ENCODE peak calls at places on chromosomes 13 and 19, in six cellular contexts. One of them, this sample, is unnamed.

GRCh38 chr19:9352505-9352904 is 10.3 kb upstream of the ZNF177 start:
- DNase-seq in esophagus squamous epithelium: no peak
- DNase-seq in endodermal cell: no peak
- DNase-seq in A549: no peak
- DNase-seq in NB4: no peak
- DNase-seq in tibial artery: no peak
- DNase-seq in this sample: no peak

GRCh38 chr13:60427285-60427684 is 30.3 kb downstream of the TDRD3 start:
- DNase-seq in esophagus squamous epithelium: no peak
- DNase-seq in endodermal cell: no peak
- DNase-seq in A549: no peak
- DNase-seq in NB4: no peak
- DNase-seq in tibial artery: no peak
- DNase-seq in this sample: no peak

GRCh38 chr19:8224394-8225145 is 15.4 kb downstream of the CERS4 start:
- DNase-seq in esophagus squamous epithelium: no peak
- DNase-seq in endodermal cell: no peak
- DNase-seq in A549: no peak
- DNase-seq in NB4: no peak
- DNase-seq in tibial artery: no peak
- DNase-seq in this sample: no peak

GRCh38 chr13:90105881-90106496 is 1241.5 kb upstream of the MIR17HG start:
- DNase-seq in esophagus squamous epithelium: no peak
- DNase-seq in endodermal cell: no peak
- DNase-seq in A549: no peak
- DNase-seq in NB4: no peak
- DNase-seq in tibial artery: no peak
- DNase-seq in this sample: no peak

GRCh38 chr13:59673301-59673700 is 490.4 kb downstream of the DIAPH3 start:
- DNase-seq in esophagus squamous epithelium: no peak
- DNase-seq in endodermal cell: no peak
- DNase-seq in A549: no peak
- DNase-seq in NB4: no peak
- DNase-seq in tibial artery: no peak
- DNase-seq in this sample: no peak

GRCh38 chr19:29263305-29264080 is 50.5 kb upstream of the UQCRFS1 start:
- DNase-seq in esophagus squamous epithelium: no peak
- DNase-seq in endodermal cell: peak
- DNase-seq in A549: peak
- DNase-seq in NB4: peak
- DNase-seq in tibial artery: no peak
- DNase-seq in this sample: no peak

GRCh38 chr19:18895828-18896341 is at the start of gene CERS1:
- DNase-seq in esophagus squamous epithelium: no peak
- DNase-seq in endodermal cell: peak
- DNase-seq in A549: peak
- DNase-seq in NB4: peak
- DNase-seq in tibial artery: no peak
- DNase-seq in this sample: no peak

GRCh38 chr13:112248909-112249592 is 127.1 kb upstream of the SPACA7 start:
- DNase-seq in esophagus squamous epithelium: no peak
- DNase-seq in endodermal cell: peak
- DNase-seq in A549: no peak
- DNase-seq in NB4: no peak
- DNase-seq in tibial artery: no peak
- DNase-seq in this sample: no peak

GRCh38 chr13:73578251-73578875 is 519.6 kb downstream of the KLF5 start:
- DNase-seq in esophagus squamous epithelium: no peak
- DNase-seq in endodermal cell: no peak
- DNase-seq in A549: no peak
- DNase-seq in NB4: no peak
- DNase-seq in tibial artery: no peak
- DNase-seq in this sample: no peak

GRCh38 chr13:46582190-46582589 is 29.2 kb downstream of the LRCH1 start:
- DNase-seq in esophagus squamous epithelium: no peak
- DNase-seq in endodermal cell: no peak
- DNase-seq in A549: no peak
- DNase-seq in NB4: no peak
- DNase-seq in tibial artery: no peak
- DNase-seq in this sample: no peak

GRCh38 chr13:67134322-67135129 is 95.6 kb downstream of the PCDH9 start:
- DNase-seq in esophagus squamous epithelium: no peak
- DNase-seq in endodermal cell: no peak
- DNase-seq in A549: no peak
- DNase-seq in NB4: no peak
- DNase-seq in tibial artery: no peak
- DNase-seq in this sample: no peak

GRCh38 chr13:91308299-91308698 is 39.2 kb upstream of the MIR17HG start:
- DNase-seq in esophagus squamous epithelium: no peak
- DNase-seq in endodermal cell: no peak
- DNase-seq in A549: no peak
- DNase-seq in NB4: peak
- DNase-seq in tibial artery: no peak
- DNase-seq in this sample: no peak

GRCh38 chr19:2051771-2052704 is 994 bp upstream of the MKNK2 start:
- DNase-seq in esophagus squamous epithelium: no peak
- DNase-seq in endodermal cell: no peak
- DNase-seq in A549: no peak
- DNase-seq in NB4: no peak
- DNase-seq in tibial artery: no peak
- DNase-seq in this sample: no peak

GRCh38 chr13:110530839-110531499 is 30.6 kb downstream of the RAB20 start:
- DNase-seq in esophagus squamous epithelium: no peak
- DNase-seq in endodermal cell: no peak
- DNase-seq in A549: no peak
- DNase-seq in NB4: no peak
- DNase-seq in tibial artery: no peak
- DNase-seq in this sample: no peak

GRCh38 chr13:48231948-48232347 is 1.1 kb upstream of the ITM2B start:
- DNase-seq in esophagus squamous epithelium: no peak
- DNase-seq in endodermal cell: no peak
- DNase-seq in A549: no peak
- DNase-seq in NB4: no peak
- DNase-seq in tibial artery: no peak
- DNase-seq in this sample: no peak

GRCh38 chr19:31356587-31357314 is 7.5 kb upstream of the TSHZ3 start:
- DNase-seq in esophagus squamous epithelium: no peak
- DNase-seq in endodermal cell: peak
- DNase-seq in A549: no peak
- DNase-seq in NB4: peak
- DNase-seq in tibial artery: no peak
- DNase-seq in this sample: no peak

GRCh38 chr19:13920940-13921744 is 15.1 kb downstream of the CC2D1A start:
- DNase-seq in esophagus squamous epithelium: no peak
- DNase-seq in endodermal cell: peak
- DNase-seq in A549: peak
- DNase-seq in NB4: peak
- DNase-seq in tibial artery: no peak
- DNase-seq in this sample: no peak

GRCh38 chr13:102680842-102681725 is 13.8 kb downstream of the METTL21C start:
- DNase-seq in esophagus squamous epithelium: no peak
- DNase-seq in endodermal cell: no peak
- DNase-seq in A549: no peak
- DNase-seq in NB4: peak
- DNase-seq in tibial artery: no peak
- DNase-seq in this sample: no peak

GRCh38 chr13:112113851-112114250 is 46.9 kb downstream of the SOX1 start:
- DNase-seq in esophagus squamous epithelium: no peak
- DNase-seq in endodermal cell: peak
- DNase-seq in A549: no peak
- DNase-seq in NB4: no peak
- DNase-seq in tibial artery: peak
- DNase-seq in this sample: no peak

GRCh38 chr13:78139765-78140164 is 221.1 kb upstream of the EDNRB start:
- DNase-seq in esophagus squamous epithelium: no peak
- DNase-seq in endodermal cell: no peak
- DNase-seq in A549: no peak
- DNase-seq in NB4: no peak
- DNase-seq in tibial artery: no peak
- DNase-seq in this sample: no peak

GRCh38 chr13:82129281-82129680 is 1753.0 kb downstream of the SLITRK1 start:
- DNase-seq in esophagus squamous epithelium: no peak
- DNase-seq in endodermal cell: no peak
- DNase-seq in A549: no peak
- DNase-seq in NB4: no peak
- DNase-seq in tibial artery: no peak
- DNase-seq in this sample: no peak

GRCh38 chr19:17255150-17255621 is 9.4 kb downstream of the USHBP1 start:
- DNase-seq in esophagus squamous epithelium: no peak
- DNase-seq in endodermal cell: peak
- DNase-seq in A549: no peak
- DNase-seq in NB4: no peak
- DNase-seq in tibial artery: no peak
- DNase-seq in this sample: no peak

GRCh38 chr19:44955500-44956439 is 590 bp downstream of the CLPTM1 start:
- DNase-seq in esophagus squamous epithelium: no peak
- DNase-seq in endodermal cell: no peak
- DNase-seq in A549: no peak
- DNase-seq in NB4: no peak
- DNase-seq in tibial artery: no peak
- DNase-seq in this sample: no peak

GRCh38 chr19:988081-988480 is 3.9 kb downstream of the WDR18 start:
- DNase-seq in esophagus squamous epithelium: no peak
- DNase-seq in endodermal cell: no peak
- DNase-seq in A549: no peak
- DNase-seq in NB4: no peak
- DNase-seq in tibial artery: no peak
- DNase-seq in this sample: no peak

GRCh38 chr19:984165-984967 is at the start of gene WDR18:
- DNase-seq in esophagus squamous epithelium: peak
- DNase-seq in endodermal cell: peak
- DNase-seq in A549: peak
- DNase-seq in NB4: peak
- DNase-seq in tibial artery: peak
- DNase-seq in this sample: peak

GRCh38 chr19:982567-983170 is 1.5 kb upstream of the WDR18 start:
- DNase-seq in esophagus squamous epithelium: no peak
- DNase-seq in endodermal cell: peak
- DNase-seq in A549: peak
- DNase-seq in NB4: peak
- DNase-seq in tibial artery: peak
- DNase-seq in this sample: no peak

GRCh38 chr19:988510-988909 is 4.4 kb downstream of the WDR18 start:
- DNase-seq in esophagus squamous epithelium: no peak
- DNase-seq in endodermal cell: no peak
- DNase-seq in A549: no peak
- DNase-seq in NB4: no peak
- DNase-seq in tibial artery: no peak
- DNase-seq in this sample: no peak

GRCh38 chr19:986083-986482 is 1.9 kb downstream of the WDR18 start:
- DNase-seq in esophagus squamous epithelium: no peak
- DNase-seq in endodermal cell: no peak
- DNase-seq in A549: no peak
- DNase-seq in NB4: no peak
- DNase-seq in tibial artery: no peak
- DNase-seq in this sample: no peak
- H3K4me3 ChIP-seq in esophagus squamous epithelium: no peak
- H3K4me3 ChIP-seq in endodermal cell: no peak
- H3K4me3 ChIP-seq in A549: no peak
- H3K4me3 ChIP-seq in NB4: no peak
- H3K4me3 ChIP-seq in tibial artery: no peak
- H3K4me3 ChIP-seq in this sample: no peak

DNA sequence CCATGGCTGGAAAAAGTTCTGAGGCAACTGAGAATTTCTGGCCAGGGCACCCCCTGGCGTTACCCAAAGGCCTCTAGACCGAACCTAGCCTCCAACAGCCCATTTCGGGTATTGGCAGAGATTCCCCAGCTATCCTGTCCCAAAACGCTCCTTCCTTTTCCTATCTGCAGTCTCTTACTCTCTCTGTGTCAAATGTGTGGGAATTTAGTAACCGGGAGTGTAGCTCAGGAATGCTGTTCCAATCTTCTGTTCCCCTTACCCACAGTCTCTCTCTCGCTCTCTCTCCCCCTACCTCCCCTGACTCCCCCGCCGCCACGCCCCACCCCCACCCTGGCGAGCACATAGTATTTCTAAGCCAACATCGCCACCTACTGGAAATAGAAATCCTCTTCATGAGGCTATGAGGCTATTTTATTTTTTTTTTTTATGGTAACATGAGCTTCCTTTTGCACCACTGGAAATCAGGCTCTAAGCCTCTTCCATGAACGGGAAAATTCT is 27.0 kb downstream of the OXGR1 start:
- DNase-seq in esophagus squamous epithelium: no peak
- DNase-seq in endodermal cell: peak
- DNase-seq in A549: no peak
- DNase-seq in NB4: no peak
- DNase-seq in tibial artery: no peak
- DNase-seq in this sample: no peak
- TF ChIP-seq CTCF in esophagus squamous epithelium: no peak
- TF ChIP-seq CTCF in endodermal cell: peak
- TF ChIP-seq CTCF in A549: peak
- TF ChIP-seq CTCF in NB4: no peak
- TF ChIP-seq CTCF in tibial artery: peak
- TF ChIP-seq CTCF in this sample: peak

DNA sequence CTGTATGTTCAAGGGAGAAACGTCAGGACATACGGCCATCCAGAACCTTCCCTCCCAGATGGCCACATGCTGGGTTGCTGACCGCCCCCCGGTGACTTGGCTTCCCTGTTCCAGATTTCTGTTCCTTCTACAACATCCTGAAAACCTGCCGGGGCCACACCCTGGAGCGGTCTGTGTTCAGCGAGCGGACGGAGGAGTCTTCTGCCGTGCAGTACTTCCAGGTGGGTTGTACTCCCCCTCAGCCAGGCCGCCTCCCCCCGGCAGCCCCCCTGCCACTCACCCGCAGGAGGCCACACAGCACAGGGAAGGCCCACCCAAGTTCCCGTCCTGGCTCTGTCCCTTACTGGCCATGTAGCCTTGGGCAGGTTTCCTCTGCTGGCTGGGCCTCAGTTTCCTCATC is 20.5 kb downstream of the YIPF2 start:
- DNase-seq in esophagus squamous epithelium: no peak
- DNase-seq in endodermal cell: peak
- DNase-seq in A549: no peak
- DNase-seq in NB4: no peak
- DNase-seq in tibial artery: no peak
- DNase-seq in this sample: no peak
- H3K4me3 ChIP-seq in esophagus squamous epithelium: no peak
- H3K4me3 ChIP-seq in endodermal cell: no peak
- H3K4me3 ChIP-seq in A549: no peak
- H3K4me3 ChIP-seq in NB4: no peak
- H3K4me3 ChIP-seq in tibial artery: no peak
- H3K4me3 ChIP-seq in this sample: no peak

DNA sequence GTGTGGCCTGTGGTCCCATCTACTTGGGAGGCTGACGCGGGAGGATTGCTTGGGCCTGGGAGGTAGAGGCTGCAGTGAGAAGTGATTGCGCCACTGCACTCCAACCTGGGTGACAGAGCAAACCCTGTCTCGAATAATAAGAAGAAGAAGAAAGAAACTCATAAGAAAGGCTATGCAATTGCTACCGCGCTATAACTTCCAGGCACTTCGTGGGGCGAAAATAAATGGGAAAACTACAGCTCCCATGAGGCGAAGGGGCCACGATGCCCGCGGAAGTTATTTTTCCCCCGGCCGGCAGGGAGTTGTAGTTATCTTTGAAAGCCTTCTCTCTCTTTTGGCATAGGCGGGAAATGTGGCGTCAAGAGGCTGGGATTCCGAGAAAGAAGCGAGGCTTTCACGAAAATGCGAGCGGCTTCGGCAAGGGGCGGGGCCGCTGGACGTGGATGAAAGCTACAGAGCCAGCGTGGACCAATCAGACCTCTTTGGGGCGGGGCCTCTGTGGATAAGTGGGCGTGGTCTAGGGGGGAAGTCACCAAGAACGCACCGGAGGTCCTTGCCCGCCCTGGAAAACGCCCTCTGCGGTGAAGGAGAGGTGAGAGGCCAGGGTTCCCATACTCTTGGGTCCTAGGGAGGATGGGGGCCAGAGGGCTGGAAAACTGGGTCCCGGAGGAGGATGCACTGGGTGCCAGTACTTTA is at the start of gene NUCB1:
- DNase-seq in esophagus squamous epithelium: peak
- DNase-seq in endodermal cell: peak
- DNase-seq in A549: peak
- DNase-seq in NB4: peak
- DNase-seq in tibial artery: peak
- DNase-seq in this sample: peak
- TF ChIP-seq CTCF in esophagus squamous epithelium: peak
- TF ChIP-seq CTCF in endodermal cell: peak
- TF ChIP-seq CTCF in A549: no peak
- TF ChIP-seq CTCF in NB4: no peak
- TF ChIP-seq CTCF in tibial artery: no peak
- TF ChIP-seq CTCF in this sample: peak

This sample was measured in LNCaP clone FGC.